ENCODE peak calls at places on chromosomes 1 and 21, in four cellular contexts. V is pancreas, I is foreskin fibroblast, F is coronary artery. P is an unnamed sample.
A peak's percentile ranks its signal among the peaks of the same experiment; 100 is the strongest.

GRCh38 chr1:223386013-223386412 is 7.2 kb upstream of the CCDC185 start:
- DNase-seq in V (no peak), F (no peak), I (no peak), P (no peak)

GRCh38 chr1:198932351-198932991 is 293.6 kb downstream of the PTPRC start:
- DNase-seq in I (peak; percentile 42), V (no peak), F (no peak), P (no peak)

GRCh38 chr1:222582099-222582774 is 7.5 kb downstream of the TAF1A start:
- DNase-seq in V (no peak), I (peak; percentile 20), F (no peak), P (no peak)

GRCh38 chr1:119327436-119328155 is 41.0 kb upstream of the HAO2 start:
- DNase-seq in V (peak; percentile 20), F (no peak), I (peak; percentile 76), P (no peak)

GRCh38 chr1:234975941-234976871 is 152.4 kb downstream of the TOMM20 start:
- DNase-seq in F (no peak), V (no peak), I (no peak), P (no peak)

GRCh38 chr21:45418301-45419071 is 13.5 kb downstream of the COL18A1 start:
- DNase-seq in V (no peak), I (no peak), F (no peak), P (no peak)

GRCh38 chr1:23187637-23188036 is 19.0 kb upstream of the LUZP1 start:
- DNase-seq in F (no peak), I (no peak), V (no peak), P (no peak)

GRCh38 chr1:192061556-192061955 is 96.7 kb upstream of the RGS18 start:
- DNase-seq in F (no peak), V (no peak), I (no peak), P (no peak)

GRCh38 chr21:46114963-46115362 is 17.1 kb downstream of the COL6A2 start:
- DNase-seq in F (no peak), I (no peak), V (no peak), P (no peak)

GRCh38 chr1:244957122-244957521 is 92.8 kb upstream of the HNRNPU start:
- DNase-seq in I (no peak), F (no peak), V (no peak), P (no peak)

GRCh38 chr1:108537976-108538375 is 21.9 kb upstream of the EEIG2 start:
- DNase-seq in V (no peak), I (no peak), F (no peak), P (no peak)

GRCh38 chr1:201702936-201703335 is 126.0 kb upstream of the IPO9 start:
- DNase-seq in F (no peak), V (peak; percentile 72), I (peak; percentile 55), P (no peak)

GRCh38 chr1:247387096-247387495 is 28.9 kb upstream of the NLRP3 start:
- DNase-seq in I (no peak), F (no peak), V (no peak), P (no peak)

GRCh38 chr1:247387500-247387899 is 28.5 kb upstream of the NLRP3 start:
- DNase-seq in V (no peak), F (no peak), I (no peak), P (no peak)

GRCh38 chr1:247390996-247391395 is 25.0 kb upstream of the NLRP3 start:
- DNase-seq in I (no peak), F (no peak), V (no peak), P (no peak)

GRCh38 chr1:247392088-247392487 is 23.9 kb upstream of the NLRP3 start:
- DNase-seq in F (no peak), I (no peak), V (no peak), P (no peak)

GRCh38 chr1:247390116-247390791 is 25.7 kb upstream of the NLRP3 start:
- DNase-seq in V (peak; percentile 81), F (peak; percentile 81), I (peak; percentile 73), P (peak; percentile 22)
- H3K4me3 ChIP-seq in V (no peak overlapping the region), F (peak overlapping the region; percentile 63), I (peak overlapping the region; percentile 15), P (no peak overlapping the region)

GRCh38 chr1:85398391-85399064 is 66.4 kb downstream of the DDAH1 start:
- DNase-seq in I (peak; percentile 72), F (no peak), V (no peak), P (peak; percentile 36)
- TF ChIP-seq CTCF in I (peak; percentile 41), F (no peak), V (no peak), P (peak; percentile 35)

DNA sequence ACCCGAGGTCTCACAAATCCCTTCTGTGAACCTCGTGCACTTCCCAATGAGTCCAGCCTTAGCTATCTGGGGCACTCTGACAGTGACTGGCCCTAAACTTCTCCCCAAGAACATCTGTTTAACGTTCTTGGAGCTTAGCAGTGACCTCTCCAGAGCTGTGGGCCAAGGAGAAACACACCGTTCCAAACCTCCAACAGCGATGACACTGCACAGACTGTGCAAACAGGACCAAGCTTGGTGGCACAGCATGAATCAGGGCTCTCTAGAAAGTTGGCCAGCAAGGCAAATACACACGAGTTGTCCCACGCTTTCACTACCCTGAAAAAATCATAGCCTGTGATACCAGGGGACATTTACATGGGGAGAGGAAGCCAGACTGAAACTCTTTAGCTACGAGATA is 15.8 kb downstream of the BEND5 start:
- DNase-seq in V (no peak), I (peak; percentile 70), F (no peak), P (no peak)
- H3K4me3 ChIP-seq in V (no peak overlapping the region), I (peak overlapping the region; percentile 1), F (no peak overlapping the region), P (no peak overlapping the region)

GRCh38 chr21:34073032-34073748 is at the start of the genes MRPS6 and SLC5A3:
- DNase-seq in F (peak; percentile 85), I (peak; percentile 94), V (peak; percentile 90), P (peak; percentile 44)
- TF ChIP-seq CTCF in F (no peak), I (no peak), V (no peak), P (no peak)

DNA sequence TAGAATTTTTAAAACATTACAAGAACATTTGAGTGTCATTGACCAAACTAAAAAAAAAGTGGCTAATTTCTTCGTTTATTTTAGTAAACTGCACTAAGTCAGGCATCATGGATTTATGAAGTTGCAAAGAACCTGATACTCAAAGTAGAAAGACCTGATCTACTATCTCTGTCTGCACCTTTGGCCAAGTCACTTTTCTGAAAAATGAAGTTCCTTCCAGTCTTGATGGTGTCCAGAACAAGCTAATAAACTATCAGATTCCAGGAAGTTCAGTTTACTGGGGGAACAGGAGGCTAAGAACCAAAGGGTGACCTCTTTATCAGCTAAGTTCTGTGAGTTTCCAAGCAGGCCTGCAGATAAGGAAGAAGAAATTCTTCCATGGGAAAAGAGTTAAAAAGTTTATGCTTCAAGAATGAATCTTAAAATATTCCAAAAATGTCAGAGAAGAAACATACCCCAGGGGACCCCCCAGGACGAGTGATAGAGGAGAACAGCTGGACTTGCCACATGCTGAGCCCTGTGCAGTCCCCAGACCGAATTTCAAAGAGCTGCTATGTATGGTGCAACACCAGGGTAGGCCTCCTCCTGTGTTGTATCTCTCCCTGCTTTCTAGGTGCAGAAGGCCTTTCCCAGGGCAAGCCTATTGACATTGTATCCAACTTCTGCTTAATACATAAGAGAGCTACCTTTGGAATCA is 72.8 kb upstream of the FGGY start:
- DNase-seq in I (no peak), V (no peak), F (no peak), P (no peak)
- H3K4me3 ChIP-seq in I (no peak overlapping the region), V (no peak overlapping the region), F (no peak overlapping the region), P (no peak overlapping the region)

GRCh38 chr1:179252606-179253005 is 23.1 kb upstream of the ABL2 start:
- DNase-seq in F (no peak), I (no peak), V (no peak), P (no peak)

GRCh38 chr1:179253286-179253972 is 24.0 kb upstream of the ABL2 start:
- DNase-seq in V (no peak), F (no peak), I (peak; percentile 33), P (no peak)

GRCh38 chr1:179247923-179248322 is 18.4 kb upstream of the ABL2 start:
- DNase-seq in I (no peak), V (no peak), F (no peak), P (no peak)

GRCh38 chr1:179251675-179252074 is 22.2 kb upstream of the ABL2 start:
- DNase-seq in V (peak; percentile 19), I (peak; percentile 74), F (no peak), P (peak; percentile 41)
- TF ChIP-seq CTCF in V (no peak), I (peak; percentile 48), F (no peak), P (peak; percentile 55)

DNA sequence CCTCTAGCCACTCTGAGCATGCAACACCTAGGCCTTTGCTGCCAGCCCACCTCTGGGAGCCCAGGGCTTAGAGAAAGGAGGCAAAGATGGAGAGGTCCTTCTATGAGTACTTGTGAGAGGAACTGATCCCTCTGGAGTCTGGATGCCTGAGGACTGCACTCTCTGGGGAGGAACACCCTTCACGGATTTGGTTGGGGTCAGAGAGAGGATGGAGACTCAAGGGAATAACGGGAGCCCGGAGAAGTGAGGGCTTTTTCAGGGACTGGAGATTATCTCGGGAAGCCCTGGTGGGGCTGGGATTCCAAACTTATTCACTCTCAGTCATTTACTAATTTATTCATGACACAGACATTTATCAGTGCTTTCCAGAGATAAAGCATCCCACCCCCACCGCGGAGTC is 438 bp upstream of the C1orf232 start:
- DNase-seq in V (no peak), I (no peak), F (no peak), P (no peak)
- H3K4me3 ChIP-seq in V (peak overlapping the region; percentile 93), I (peak overlapping the region; percentile 90), F (peak overlapping the region; percentile 93), P (peak overlapping the region; percentile 91)

GRCh38 chr21:38236232-38236631 is 20.6 kb upstream of the KCNJ15 start:
- DNase-seq in I (no peak), F (no peak), V (no peak), P (no peak)
- TF ChIP-seq CTCF in I (peak; percentile 30), F (no peak), V (no peak), P (peak; percentile 26)